ENCODE peak calls at places on chromosomes 4 and X, in eight cellular contexts. P is pancreas, U is mesenchymal stem cell, L is WERI-Rb-1, V is breast epithelium, J is kidney epithelial cell, O is IMR-90, G is tibial nerve. X is an unnamed sample.

GRCh38 chrX:73852022-73852421 is 289.0 kb downstream of the CHIC1 start:
- DNase-seq in V (no peak), J (no peak), L (no peak), P (no peak), O (no peak), U (no peak), G (no peak), X (no peak)

GRCh38 chr4:159271857-159272256 is 169.0 kb downstream of the RAPGEF2 start:
- DNase-seq in V (no peak), J (no peak), O (no peak), P (no peak), L (no peak), G (no peak), U (no peak), X (peak; percentile 61)

GRCh38 chr4:102543030-102543505 is 41.9 kb downstream of the NFKB1 start:
- DNase-seq in O (no peak), U (no peak), G (no peak), J (no peak), V (no peak), P (no peak), L (no peak), X (peak; percentile 78)

GRCh38 chr4:78650106-78651021 is 98.8 kb downstream of the ANXA3 start:
- DNase-seq in L (no peak), V (no peak), J (no peak), P (no peak), U (peak; percentile 92), O (peak; percentile 86), G (no peak), X (peak; percentile 95)

GRCh38 chr4:126762651-126763247 is 870.0 kb upstream of the INTU start:
- DNase-seq in O (no peak), G (no peak), L (no peak), P (no peak), J (no peak), U (no peak), V (no peak), X (peak; percentile 64)

GRCh38 chrX:38804481-38805293 is 3.4 kb downstream of the MID1IP1 start:
- DNase-seq in G (no peak), P (peak; percentile 58), V (no peak), O (no peak), L (peak; percentile 35), J (no peak), U (peak; percentile 34), X (no peak)

GRCh38 chr4:119032921-119033685 is 102.5 kb upstream of the MYOZ2 start:
- DNase-seq in L (no peak), V (no peak), O (no peak), U (no peak), J (no peak), P (no peak), G (no peak), X (no peak)

GRCh38 chrX:55624403-55624802 is 1.2 kb downstream of the FOXR2 start:
- DNase-seq in O (no peak), G (no peak), J (no peak), P (no peak), V (no peak), U (no peak), L (no peak), X (no peak)

GRCh38 chr4:108978066-108978465 is 215.2 kb upstream of the ETNPPL start:
- DNase-seq in V (no peak), U (no peak), J (no peak), L (no peak), P (no peak), G (no peak), O (no peak), X (no peak)

GRCh38 chr4:163540448-163540847 is 46.0 kb downstream of the TMA16 start:
- DNase-seq in V (no peak), U (no peak), L (no peak), P (no peak), J (no peak), O (no peak), G (no peak), X (peak; percentile 49)
- H3K4me3 ChIP-seq in V (no peak overlapping the region), U (no peak overlapping the region), L (no peak overlapping the region), P (no peak overlapping the region), J (no peak overlapping the region), O (no peak overlapping the region), G (no peak overlapping the region), X (no peak overlapping the region)

GRCh38 chr4:60805500-60806313 is 394.4 kb upstream of the ADGRL3 start:
- DNase-seq in O (peak; percentile 31), L (peak; percentile 19), U (peak; percentile 44), V (no peak), J (no peak), P (no peak), G (no peak), X (peak; percentile 47)
- H3K36me3 ChIP-seq in O (no peaks in the 10 kb centered on the region), L (no peaks in the 10 kb centered on the region), U (no peaks in the 10 kb centered on the region), V (no peaks in the 10 kb centered on the region), J (no peaks in the 10 kb centered on the region), P (no peaks in the 10 kb centered on the region), G (no peaks in the 10 kb centered on the region), X (no peaks in the 10 kb centered on the region)

DNA sequence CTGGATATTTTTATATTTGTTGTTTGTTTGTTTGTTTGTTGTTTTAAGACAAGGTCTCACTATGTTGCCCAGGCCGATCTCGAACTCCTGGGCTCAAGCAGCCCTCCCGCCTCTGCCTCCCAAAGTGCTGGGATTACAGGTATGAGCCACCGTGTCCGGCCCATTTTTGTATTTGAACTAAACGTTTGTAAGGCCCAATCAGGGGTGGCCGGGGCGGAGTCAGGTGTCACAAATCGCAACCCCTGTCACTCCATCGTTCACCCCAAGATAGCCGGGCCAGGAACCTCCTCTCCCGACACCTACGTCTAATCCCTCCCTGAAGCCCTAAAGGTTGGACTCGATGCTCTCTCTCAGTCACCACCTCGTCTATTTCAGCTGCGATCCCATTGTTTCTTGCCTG is 722 bp upstream of the EFHC2 start:
- DNase-seq in P (no peak), J (no peak), V (no peak), G (no peak), O (no peak), U (no peak), L (no peak), X (peak; percentile 2)
- H3K4me3 ChIP-seq in P (no peak overlapping the region), J (no peak overlapping the region), V (peak overlapping the region; percentile 50), G (peak overlapping the region; percentile 47), O (no peak overlapping the region), U (no peak overlapping the region), L (no peak overlapping the region), X (no peak overlapping the region)

GRCh38 chrX:129553619-129554288 is 13.7 kb downstream of the OCRL start:
- DNase-seq in G (no peak), L (no peak), V (no peak), P (no peak), O (no peak), J (no peak), U (no peak), X (no peak)

GRCh38 chrX:129545408-129545807 is 5.3 kb downstream of the OCRL start:
- DNase-seq in P (no peak), J (no peak), V (no peak), O (no peak), G (no peak), L (no peak), U (no peak), X (no peak)

GRCh38 chrX:129544780-129545179 is 4.7 kb downstream of the OCRL start:
- DNase-seq in U (no peak), L (no peak), P (no peak), J (no peak), O (no peak), V (no peak), G (no peak), X (no peak)

GRCh38 chrX:129549124-129549523 is 9.1 kb downstream of the OCRL start:
- DNase-seq in P (no peak), J (no peak), V (no peak), O (no peak), L (no peak), G (no peak), U (no peak), X (no peak)
- H3K36me3 ChIP-seq in P (no peaks in the 10 kb centered on the region), J (no peaks in the 10 kb centered on the region), V (no peaks in the 10 kb centered on the region), O (peaks cover 3% of the 10 kb centered on the region), L (no peaks in the 10 kb centered on the region), G (no peaks in the 10 kb centered on the region), U (no peaks in the 10 kb centered on the region), X (no peaks in the 10 kb centered on the region)

DNA sequence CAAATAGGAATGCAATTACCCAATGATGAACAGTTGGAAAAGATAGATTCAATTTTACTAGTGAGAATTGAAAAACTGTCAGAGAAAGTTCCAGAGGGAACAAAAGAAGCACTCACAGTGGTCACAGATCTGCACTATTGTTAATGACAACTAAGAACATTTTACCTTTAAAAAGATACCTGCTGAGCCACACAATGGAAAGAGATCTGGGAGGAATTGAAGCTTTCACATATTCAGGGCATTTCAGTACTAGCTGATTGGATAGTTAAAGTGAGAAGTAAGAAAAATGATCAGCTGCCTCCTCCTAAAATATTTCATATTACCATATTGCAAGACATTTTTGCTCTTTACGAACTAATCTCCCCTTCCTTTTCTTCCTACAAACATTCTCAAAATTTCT is 1822.2 kb downstream of the STIM2 start:
- DNase-seq in U (no peak), O (no peak), P (no peak), G (no peak), L (no peak), J (no peak), V (no peak), X (no peak)
- H3K4me3 ChIP-seq in U (no peak overlapping the region), O (no peak overlapping the region), P (no peak overlapping the region), G (no peak overlapping the region), L (no peak overlapping the region), J (no peak overlapping the region), V (no peak overlapping the region), X (no peak overlapping the region)

GRCh38 chr4:75498041-75498440 is 16.2 kb downstream of the RCHY1 start:
- DNase-seq in P (no peak), U (no peak), G (no peak), V (no peak), O (no peak), L (no peak), J (no peak), X (no peak)

GRCh38 chr4:75499900-75500299 is 14.3 kb downstream of the RCHY1 start:
- DNase-seq in V (no peak), L (no peak), G (no peak), U (no peak), O (no peak), J (no peak), P (no peak), X (no peak)

GRCh38 chr4:75505630-75506029 is 8.6 kb downstream of the RCHY1 start:
- DNase-seq in P (no peak), U (no peak), L (no peak), G (no peak), O (no peak), V (no peak), J (no peak), X (no peak)

GRCh38 chr4:75497133-75497532 is 17.1 kb downstream of the RCHY1 start:
- DNase-seq in P (no peak), U (peak; percentile 27), O (peak; percentile 59), J (no peak), L (no peak), V (no peak), G (no peak), X (peak; percentile 29)

GRCh38 chr4:75502671-75503070 is 11.5 kb downstream of the RCHY1 start:
- DNase-seq in L (no peak), U (no peak), G (no peak), V (no peak), P (no peak), J (no peak), O (no peak), X (no peak)
- H3K36me3 ChIP-seq in L (peaks cover 42% of the 10 kb centered on the region), U (peaks cover 7% of the 10 kb centered on the region), G (no peaks in the 10 kb centered on the region), V (no peaks in the 10 kb centered on the region), P (no peaks in the 10 kb centered on the region), J (no peaks in the 10 kb centered on the region), O (peaks cover 11% of the 10 kb centered on the region), X (peaks cover 4% of the 10 kb centered on the region)

GRCh38 chrX:19897087-19897486 is 9.7 kb upstream of the SH3KBP1 start:
- DNase-seq in G (no peak), U (no peak), P (no peak), V (no peak), O (no peak), J (no peak), L (no peak), X (no peak)
- H3K4me3 ChIP-seq in G (no peak overlapping the region), U (no peak overlapping the region), P (no peak overlapping the region), V (no peak overlapping the region), O (no peak overlapping the region), J (no peak overlapping the region), L (no peak overlapping the region), X (no peak overlapping the region)